ENCODE peak calls at places on chromosome 4, in seven cellular contexts. Z, Y, E, N, T, P and Q are unnamed samples.

GRCh38 chr4:1511441-1512041 is 105.3 kb upstream of the NKX1-1 start:
- DNase-seq in Z (peak; percentile 14), P (no peak), E (peak; percentile 53), N (peak; percentile 90), Y (no peak), T (no peak), Q (peak; percentile 70)

GRCh38 chr4:55447108-55447708 is 51.5 kb downstream of the TMEM165 start:
- DNase-seq in Y (no peak), Z (no peak), N (no peak), P (no peak), T (no peak), E (no peak), Q (peak; percentile 17)

GRCh38 chr4:178577933-178578332 is 1135.7 kb upstream of the AGA start:
- DNase-seq in Y (no peak), N (no peak), Z (no peak), E (no peak), P (no peak), T (peak; percentile 46), Q (no peak)

GRCh38 chr4:123676550-123677229 is 280.1 kb downstream of the SPRY1 start:
- DNase-seq in Y (no peak), E (no peak), T (peak; percentile 78), P (no peak), N (no peak), Z (no peak), Q (no peak)

GRCh38 chr4:184444953-184445309 is 29.4 kb downstream of the IRF2 start:
- DNase-seq in E (peak; percentile 65), P (no peak), Z (no peak), N (no peak), T (no peak), Y (no peak), Q (no peak)

GRCh38 chr4:7428261-7429068 is 6.3 kb downstream of the PSAPL1 start:
- DNase-seq in E (peak; percentile 26), P (no peak), N (no peak), T (no peak), Y (no peak), Z (no peak), Q (no peak)

GRCh38 chr4:100848865-100849264 is 331.0 kb upstream of the EMCN start:
- DNase-seq in T (no peak), Y (no peak), Z (no peak), N (no peak), P (no peak), E (no peak), Q (no peak)

GRCh38 chr4:42578187-42578586 is 78.7 kb downstream of the ATP8A1 start:
- DNase-seq in T (no peak), E (no peak), Z (no peak), P (no peak), N (no peak), Y (no peak), Q (no peak)

GRCh38 chr4:180285796-180286195 is 1957.4 kb upstream of the TENM3 start:
- DNase-seq in P (no peak), Z (no peak), T (no peak), N (no peak), E (no peak), Y (no peak), Q (no peak)

GRCh38 chr4:182207806-182208483 is 35.3 kb upstream of the TENM3 start:
- DNase-seq in T (no peak), Y (no peak), Z (peak; percentile 93), P (no peak), N (peak; percentile 76), E (no peak), Q (peak; percentile 96)

GRCh38 chr4:91448668-91449330 is 855.0 kb upstream of the GRID2 start:
- DNase-seq in N (peak; percentile 0), Y (no peak), P (no peak), Z (no peak), E (no peak), T (no peak), Q (peak; percentile 39)

GRCh38 chr4:56723201-56723605 is 42.1 kb upstream of the HOPX start:
- DNase-seq in N (no peak), P (no peak), Y (no peak), Z (no peak), E (no peak), T (no peak), Q (no peak)